ENCODE peak calls at places on chromosomes 2 and 18, in four cellular contexts. One of them, this sample, is unnamed.

GRCh38 chr2:12177052-12177994 is 430.9 kb downstream of the LPIN1 start:
- DNase-seq in K562: peak; percentile 93
- DNase-seq in SK-N-SH: peak; percentile 80
- DNase-seq in GM12878: peak; percentile 45
- DNase-seq in this sample: no peak

GRCh38 chr18:50986360-50987087 is 18.7 kb downstream of the ELAC1 start:
- DNase-seq in SK-N-SH: no peak
- DNase-seq in K562: no peak
- DNase-seq in GM12878: no peak
- DNase-seq in this sample: no peak

GRCh38 chr18:42437646-42438045 is 482.6 kb downstream of the PIK3C3 start:
- DNase-seq in GM12878: no peak
- DNase-seq in K562: no peak
- DNase-seq in SK-N-SH: no peak
- DNase-seq in this sample: no peak

GRCh38 chr18:62409821-62410220 is 84.7 kb downstream of the TNFRSF11A start:
- DNase-seq in SK-N-SH: no peak
- DNase-seq in K562: no peak
- DNase-seq in GM12878: no peak
- DNase-seq in this sample: no peak

GRCh38 chr18:73283032-73283431 is 415.2 kb upstream of the NETO1 start:
- DNase-seq in GM12878: no peak
- DNase-seq in K562: no peak
- DNase-seq in SK-N-SH: no peak
- DNase-seq in this sample: no peak

GRCh38 chr2:237282568-237283128 is 131.3 kb downstream of the COL6A3 start:
- DNase-seq in K562: no peak
- DNase-seq in GM12878: no peak
- DNase-seq in SK-N-SH: no peak
- DNase-seq in this sample: no peak

GRCh38 chr2:107742460-107743027 is 84.1 kb upstream of the RGPD4 start:
- DNase-seq in SK-N-SH: no peak
- DNase-seq in GM12878: no peak
- DNase-seq in K562: peak; percentile 52
- DNase-seq in this sample: no peak

GRCh38 chr2:238728322-238729260 is 119.3 kb upstream of the TWIST2 start:
- DNase-seq in GM12878: no peak
- DNase-seq in SK-N-SH: peak; percentile 34
- DNase-seq in K562: no peak
- DNase-seq in this sample: no peak

GRCh38 chr18:48453330-48454063 is 44.3 kb upstream of the ZBTB7C start:
- DNase-seq in SK-N-SH: no peak
- DNase-seq in K562: no peak
- DNase-seq in GM12878: no peak
- DNase-seq in this sample: no peak

GRCh38 chr2:25314514-25315315 is 27.0 kb downstream of the DNMT3A start:
- DNase-seq in GM12878: no peak
- DNase-seq in K562: no peak
- DNase-seq in SK-N-SH: peak; percentile 97
- DNase-seq in this sample: peak; percentile 89

GRCh38 chr2:199230091-199230490 is 227.6 kb downstream of the SATB2 start:
- DNase-seq in SK-N-SH: no peak
- DNase-seq in GM12878: no peak
- DNase-seq in K562: no peak
- DNase-seq in this sample: no peak

DNA sequence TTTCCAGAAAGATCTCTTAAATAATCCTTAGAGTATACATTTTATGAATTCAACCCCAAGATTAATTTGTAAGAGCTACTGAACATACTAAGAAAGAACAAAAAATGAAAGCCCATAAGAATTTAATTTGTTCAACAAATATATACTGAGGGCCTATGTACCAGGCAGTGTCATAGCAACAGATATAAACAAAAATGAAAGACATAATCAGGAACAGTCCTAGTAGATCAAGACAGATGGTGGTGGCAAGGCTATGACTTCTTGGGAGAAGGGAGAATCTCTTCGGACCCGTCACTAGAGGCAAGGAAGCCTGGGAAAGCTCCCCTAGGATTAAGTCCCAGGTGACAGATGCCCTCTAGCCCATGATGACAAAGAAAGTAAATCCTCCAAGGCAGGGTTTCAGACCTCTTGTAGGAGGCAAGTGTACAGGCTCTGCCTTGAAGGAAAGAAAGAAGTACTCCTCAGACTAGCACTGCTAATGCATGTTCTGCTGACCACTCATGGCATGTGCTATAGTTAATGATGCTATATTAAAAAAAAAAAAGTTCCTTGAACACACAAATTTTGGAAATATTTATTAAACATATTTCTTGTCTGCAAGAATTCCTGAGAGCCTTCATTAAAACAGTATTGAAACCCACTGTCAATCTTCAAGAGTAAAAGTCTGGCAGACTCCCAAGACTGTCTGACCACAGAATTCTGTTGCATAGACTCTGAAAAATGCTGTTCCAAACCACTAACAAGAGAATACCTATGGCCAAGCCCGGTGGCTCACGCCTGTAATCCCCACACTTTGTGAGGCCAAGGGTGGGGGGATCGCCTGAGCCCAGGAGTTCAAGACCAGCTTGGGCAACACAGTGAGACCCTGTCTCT is 31.5 kb downstream of the NOL10 start:
- DNase-seq in K562: no peak
- DNase-seq in SK-N-SH: no peak
- DNase-seq in GM12878: no peak
- DNase-seq in this sample: no peak
- TF ChIP-seq NRF1 in K562: no peak
- TF ChIP-seq NRF1 in SK-N-SH: no peak
- TF ChIP-seq NRF1 in GM12878: no peak
- TF ChIP-seq NRF1 in this sample: no peak

DNA sequence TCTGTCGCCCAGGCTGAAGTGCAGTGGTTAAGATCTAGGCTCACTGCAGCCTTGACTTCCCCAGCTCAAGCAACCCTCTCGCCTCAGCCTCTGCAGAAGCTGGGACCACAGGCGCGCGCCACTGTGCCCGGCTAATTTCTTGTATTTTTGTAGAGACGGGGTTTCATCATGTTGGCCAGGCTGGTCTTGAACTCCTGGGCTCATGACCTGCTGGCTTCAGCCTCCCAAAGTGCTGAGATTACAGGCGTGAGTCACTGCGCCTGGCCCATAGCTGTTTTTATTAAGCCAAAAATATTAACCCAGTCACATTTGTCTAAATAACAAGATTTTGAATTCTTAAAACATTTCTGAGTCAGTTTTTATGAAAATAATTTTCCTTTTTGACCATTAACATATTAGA is 6.3 kb upstream of the SFT2D3 start:
- DNase-seq in SK-N-SH: no peak
- DNase-seq in GM12878: no peak
- DNase-seq in K562: no peak
- DNase-seq in this sample: no peak
- TF ChIP-seq NRF1 in SK-N-SH: no peak
- TF ChIP-seq NRF1 in GM12878: no peak
- TF ChIP-seq NRF1 in K562: no peak
- TF ChIP-seq NRF1 in this sample: no peak

GRCh38 chr18:40949138-40949949 is 1005.7 kb upstream of the PIK3C3 start:
- DNase-seq in K562: no peak
- DNase-seq in GM12878: no peak
- DNase-seq in SK-N-SH: no peak
- DNase-seq in this sample: no peak
- TF ChIP-seq NRF1 in K562: no peak
- TF ChIP-seq NRF1 in GM12878: no peak
- TF ChIP-seq NRF1 in SK-N-SH: no peak
- TF ChIP-seq NRF1 in this sample: no peak

GRCh38 chr2:57906152-57906732 is 140.4 kb upstream of the VRK2 start:
- DNase-seq in GM12878: no peak
- DNase-seq in K562: peak; percentile 57
- DNase-seq in SK-N-SH: peak; percentile 49
- DNase-seq in this sample: no peak
- TF ChIP-seq NRF1 in GM12878: no peak
- TF ChIP-seq NRF1 in K562: no peak
- TF ChIP-seq NRF1 in SK-N-SH: no peak
- TF ChIP-seq NRF1 in this sample: no peak

GRCh38 chr2:100796499-100797100 is 23.3 kb upstream of the NPAS2 start:
- DNase-seq in K562: no peak
- DNase-seq in GM12878: no peak
- DNase-seq in SK-N-SH: no peak
- DNase-seq in this sample: no peak
- TF ChIP-seq NRF1 in K562: no peak
- TF ChIP-seq NRF1 in GM12878: no peak
- TF ChIP-seq NRF1 in SK-N-SH: no peak
- TF ChIP-seq NRF1 in this sample: no peak

DNA sequence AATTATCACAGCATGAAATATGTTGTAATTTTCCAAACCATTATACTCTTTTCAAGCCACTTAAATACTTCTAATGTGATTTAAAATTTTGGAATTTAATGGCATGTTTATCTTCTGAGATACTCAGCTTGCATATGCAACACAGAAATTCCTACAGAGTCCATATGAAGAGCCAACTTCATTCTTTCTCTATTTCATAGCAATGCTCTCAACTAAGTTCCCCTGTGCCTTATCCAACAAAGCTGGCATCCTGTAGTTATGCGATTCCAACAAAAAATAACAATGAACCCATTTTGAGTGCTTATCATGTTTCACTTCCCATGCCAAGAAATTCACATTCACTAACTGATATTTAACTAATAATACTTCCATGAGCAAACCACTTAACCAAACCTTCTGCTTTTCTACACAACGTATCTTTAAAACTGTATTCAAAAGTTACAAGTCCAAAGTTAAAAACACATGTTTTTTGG is 113.4 kb upstream of the WDR75 start:
- DNase-seq in GM12878: no peak
- DNase-seq in K562: no peak
- DNase-seq in SK-N-SH: no peak
- DNase-seq in this sample: no peak
- TF ChIP-seq NRF1 in GM12878: no peak
- TF ChIP-seq NRF1 in K562: no peak
- TF ChIP-seq NRF1 in SK-N-SH: no peak
- TF ChIP-seq NRF1 in this sample: no peak

GRCh38 chr2:48147719-48148118 is 241.4 kb upstream of the FBXO11 start:
- DNase-seq in SK-N-SH: no peak
- DNase-seq in GM12878: no peak
- DNase-seq in K562: no peak
- DNase-seq in this sample: no peak
- TF ChIP-seq NRF1 in SK-N-SH: no peak
- TF ChIP-seq NRF1 in GM12878: no peak
- TF ChIP-seq NRF1 in K562: no peak
- TF ChIP-seq NRF1 in this sample: no peak

GRCh38 chr18:34117319-34117718 is 107.4 kb downstream of the NOL4 start:
- DNase-seq in GM12878: no peak
- DNase-seq in SK-N-SH: peak; percentile 36
- DNase-seq in K562: no peak
- DNase-seq in this sample: no peak
- TF ChIP-seq NRF1 in GM12878: no peak
- TF ChIP-seq NRF1 in SK-N-SH: no peak
- TF ChIP-seq NRF1 in K562: no peak
- TF ChIP-seq NRF1 in this sample: no peak

DNA sequence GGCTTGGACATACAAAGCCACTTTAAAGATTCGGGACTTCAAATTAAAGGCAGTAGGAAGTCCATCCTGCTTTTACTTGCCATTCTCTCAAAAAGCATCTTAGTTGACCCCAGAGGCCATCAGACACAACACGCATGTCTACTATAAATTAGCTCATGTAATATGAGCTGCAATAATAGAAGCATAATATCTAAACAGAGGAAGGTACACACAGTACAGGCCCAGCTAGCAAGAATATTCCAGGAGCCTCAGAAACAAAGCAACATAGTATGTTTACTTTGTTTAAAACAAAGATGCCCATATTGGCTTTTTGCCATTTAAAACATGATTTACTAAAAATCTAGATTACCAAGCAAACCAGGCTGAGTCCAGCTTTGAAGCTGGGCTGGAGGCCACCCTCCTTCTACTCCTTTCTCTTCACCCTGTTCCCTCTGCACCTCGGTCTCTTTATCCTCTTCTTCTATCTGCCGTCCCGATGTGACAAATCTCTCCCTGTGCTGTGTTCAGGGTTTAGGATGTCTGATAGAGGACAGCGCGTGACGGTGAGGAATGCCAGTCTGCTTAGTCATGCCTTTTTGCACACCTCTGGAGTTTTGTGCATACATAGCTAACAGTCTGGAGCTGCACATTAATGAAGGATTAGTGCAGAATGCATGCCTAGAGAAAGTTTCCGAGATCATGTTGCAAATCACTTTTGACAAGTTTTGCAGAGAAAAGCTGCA is 28.2 kb downstream of the DTNA start:
- DNase-seq in GM12878: no peak
- DNase-seq in SK-N-SH: no peak
- DNase-seq in K562: no peak
- DNase-seq in this sample: no peak
- TF ChIP-seq NRF1 in GM12878: no peak
- TF ChIP-seq NRF1 in SK-N-SH: no peak
- TF ChIP-seq NRF1 in K562: no peak
- TF ChIP-seq NRF1 in this sample: no peak